ENCODE peak calls at places on chromosomes 13 and 19, in four cellular contexts. W, M, H and C are unnamed samples.

GRCh38 chr19:37979547-37980082 is 72.6 kb downstream of the SIPA1L3 start:
- DNase-seq in W (no peak), H (no peak), M (no peak), C (no peak)

GRCh38 chr13:48770372-48770771 is 116.6 kb downstream of the CYSLTR2 start:
- DNase-seq in W (no peak), H (no peak), M (no peak), C (no peak)

GRCh38 chr19:6812612-6813011 is 40.1 kb downstream of the VAV1 start:
- DNase-seq in M (no peak), W (no peak), H (no peak), C (no peak)

GRCh38 chr19:29812080-29812880 is 489 bp downstream of the CCNE1 start:
- DNase-seq in M (peak), W (peak), H (peak), C (no peak)

GRCh38 chr13:59533561-59534337 is 630.0 kb downstream of the DIAPH3 start:
- DNase-seq in W (no peak), H (no peak), M (no peak), C (no peak)

GRCh38 chr19:50357178-50358100 is 8.0 kb downstream of the NAPSA start:
- DNase-seq in W (peak), H (peak), M (peak), C (no peak)

GRCh38 chr19:55319786-55320185 is 5.4 kb downstream of the TMEM150B start:
- DNase-seq in W (peak), M (no peak), H (peak), C (no peak)

GRCh38 chr13:27667946-27668345 is 46.3 kb downstream of the POLR1D start:
- DNase-seq in M (no peak), W (peak), H (peak), C (no peak)

GRCh38 chr19:2478324-2478755 is 2.4 kb downstream of the GADD45B start:
- DNase-seq in H (peak), M (peak), W (peak), C (peak)

GRCh38 chr19:18896421-18896841 is 473 bp upstream of the CERS1 start:
- DNase-seq in M (no peak), W (no peak), H (peak), C (peak)

GRCh38 chr19:18895828-18896341 is at the start of gene CERS1:
- DNase-seq in M (no peak), H (peak), W (no peak), C (no peak)

GRCh38 chr19:18895038-18895827 is 725 bp downstream of the CERS1 start:
- DNase-seq in M (peak), H (peak), W (peak), C (no peak)

GRCh38 chr19:18893573-18894253 is 2.2 kb downstream of the CERS1 start:
- DNase-seq in H (no peak), W (no peak), M (no peak), C (no peak)

DNA sequence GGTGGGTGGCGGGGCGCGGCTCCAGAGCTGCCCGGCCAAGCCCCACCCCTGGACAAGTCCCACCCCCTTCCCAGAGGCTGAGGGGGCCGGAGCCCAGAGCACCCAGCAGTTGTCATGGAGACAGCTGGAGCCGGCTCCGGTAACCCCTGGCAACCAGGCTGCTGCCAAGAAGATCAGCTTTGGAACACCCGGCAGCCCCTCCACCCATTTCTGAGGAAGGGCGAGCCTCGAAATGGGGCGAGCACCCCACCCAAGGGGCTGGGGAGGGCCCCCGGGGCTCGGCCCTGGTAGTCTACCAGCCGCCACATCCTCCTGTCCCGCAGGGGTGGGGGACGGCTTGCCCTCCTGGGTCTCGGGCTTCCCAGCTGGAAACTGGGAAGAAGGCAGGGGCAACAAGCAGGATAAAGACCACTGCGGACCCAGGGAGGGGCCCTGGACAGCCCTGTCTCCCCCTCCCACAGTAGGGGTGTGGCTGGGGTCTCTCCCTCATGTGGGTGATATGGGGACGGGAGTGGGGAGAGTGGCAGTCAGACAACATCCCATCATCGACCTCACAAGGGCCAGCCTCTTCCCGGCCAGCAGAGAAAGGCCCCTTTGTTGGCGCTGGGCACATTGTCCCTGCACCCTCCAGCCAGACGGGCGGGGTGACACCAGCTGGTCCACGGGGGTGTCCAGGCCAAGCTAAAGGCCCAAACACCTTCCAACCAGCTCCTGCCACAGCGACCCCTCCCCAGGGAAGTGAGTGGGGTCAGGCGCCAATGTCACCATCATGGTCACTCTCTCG is 1.5 kb downstream of the CERS1 start:
- DNase-seq in W (no peak), H (no peak), M (no peak), C (no peak)
- H3K4me3 ChIP-seq in W (peak), H (peak), M (no peak), C (peak)

GRCh38 chr13:46588019-46588418 is 35.0 kb downstream of the LRCH1 start:
- DNase-seq in M (no peak), H (no peak), W (no peak), C (no peak)
- H3K4me3 ChIP-seq in M (no peak), H (no peak), W (no peak), C (no peak)

GRCh38 chr13:97423300-97424045 is 10.5 kb upstream of the RAP2A start:
- DNase-seq in H (no peak), M (no peak), W (no peak), C (no peak)
- H3K4me3 ChIP-seq in H (no peak), M (no peak), W (no peak), C (no peak)

DNA sequence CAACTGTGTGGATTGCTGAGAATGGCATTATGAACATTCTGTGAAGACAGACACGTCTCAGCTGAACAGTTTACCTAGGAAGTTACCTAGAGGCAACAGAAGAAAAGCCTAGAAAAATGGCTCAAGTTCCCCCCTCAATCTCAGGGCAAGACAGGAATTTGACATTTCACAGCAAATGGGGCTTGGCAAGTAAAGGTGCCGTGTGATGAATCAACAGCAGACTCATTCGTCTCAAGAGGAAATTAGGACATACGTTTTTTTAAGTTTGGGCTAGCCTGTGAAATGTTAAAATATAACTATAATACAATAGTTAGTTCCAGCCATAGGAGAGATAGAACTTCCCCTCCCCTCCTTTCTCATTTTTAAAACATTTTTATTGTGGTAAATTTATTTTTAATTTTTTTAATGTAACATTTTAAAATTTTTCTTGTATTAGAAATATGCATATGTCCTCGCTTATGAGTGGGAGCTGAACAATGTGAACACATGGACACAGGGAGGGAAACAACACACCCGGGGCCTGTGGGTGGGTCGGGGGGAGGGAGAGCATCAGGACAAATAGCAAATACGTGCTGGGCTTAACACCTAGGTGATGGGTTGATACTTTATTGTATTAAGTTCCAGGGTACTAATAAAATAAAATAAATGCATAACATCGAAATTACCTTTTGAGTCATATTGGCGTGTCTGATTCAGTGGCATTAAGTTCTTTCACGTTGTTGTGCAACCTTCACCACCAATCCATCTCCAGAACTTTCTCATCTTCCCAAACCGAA is 116.0 kb downstream of the COL4A2 start:
- DNase-seq in W (no peak), M (no peak), H (no peak), C (no peak)
- H3K4me3 ChIP-seq in W (no peak), M (no peak), H (no peak), C (no peak)

DNA sequence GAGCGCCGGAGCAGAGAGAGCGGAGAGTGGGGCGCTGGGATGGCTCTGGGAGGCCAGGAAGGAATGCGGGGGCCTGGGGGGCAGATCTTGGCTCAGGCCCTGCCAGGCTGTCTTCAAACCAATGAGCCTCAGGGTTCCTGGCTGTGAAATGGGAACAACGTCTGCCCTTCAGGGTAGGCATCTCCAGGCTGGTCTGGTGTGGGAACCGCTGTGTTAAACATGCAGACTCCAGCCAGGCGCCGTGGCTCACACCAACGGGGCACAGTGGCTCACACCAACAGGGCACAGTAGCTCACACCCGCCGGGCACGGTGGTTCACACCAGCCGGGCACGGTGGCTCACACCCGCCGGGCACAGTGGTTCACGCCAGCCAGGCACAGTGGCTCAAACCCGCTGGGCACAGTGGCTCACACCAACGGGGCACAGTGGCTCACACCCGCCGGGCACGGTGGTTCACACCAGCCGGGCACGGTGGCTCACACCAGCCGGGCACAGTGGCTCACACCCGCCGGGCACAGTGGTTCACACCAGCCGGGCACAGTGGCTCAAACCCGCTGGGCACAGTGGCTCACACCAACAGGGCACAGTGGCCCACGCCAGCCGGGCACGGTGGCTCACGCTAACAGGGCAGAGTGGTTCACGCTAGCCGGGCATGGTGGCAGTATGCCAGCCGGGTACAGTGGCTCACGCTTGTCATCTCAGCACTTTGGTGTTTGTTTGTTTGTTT is 40.1 kb downstream of the EFNA2 start:
- DNase-seq in W (no peak), H (no peak), M (no peak), C (no peak)
- H3K4me3 ChIP-seq in W (peak), H (peak), M (no peak), C (no peak)